ENCODE peak calls at places on chromosomes 1 and 21, in four cellular contexts. V, B, E and X are unnamed samples.

GRCh38 chr1:207499573-207499972 is 3.6 kb downstream of the CR1 start:
- DNase-seq in B (peak; percentile 64), V (peak; percentile 59), E (no peak), X (peak; percentile 77)

GRCh38 chr1:227789042-227789880 is 26.2 kb upstream of the PRSS38 start:
- DNase-seq in E (no peak), B (no peak), V (no peak), X (no peak)

GRCh38 chr1:73593379-73593778 is 604.6 kb downstream of the LRRIQ3 start:
- DNase-seq in B (no peak), E (peak; percentile 13), V (no peak), X (no peak)

GRCh38 chr1:24857528-24858133 is 72.4 kb downstream of the RUNX3 start:
- DNase-seq in B (no peak), E (no peak), V (no peak), X (no peak)

GRCh38 chr1:36965301-36966159 is 68.8 kb downstream of the GRIK3 start:
- DNase-seq in V (no peak), B (no peak), E (no peak), X (no peak)

GRCh38 chr1:219555802-219556201 is 57.1 kb downstream of the ZC3H11B start:
- DNase-seq in V (no peak), B (no peak), E (no peak), X (no peak)

GRCh38 chr1:33219886-33220661 is 36.2 kb upstream of the ZNF362 start:
- DNase-seq in V (peak; percentile 60), B (no peak), E (no peak), X (no peak)

GRCh38 chr1:35136780-35137179 is 56.2 kb downstream of the SFPQ start:
- DNase-seq in B (no peak), V (no peak), E (no peak), X (no peak)

GRCh38 chr1:171809834-171810233 is 28.4 kb downstream of the METTL13 start:
- DNase-seq in V (no peak), E (no peak), B (no peak), X (no peak)
- H3K4me2 ChIP-seq in V (no peak overlapping the region), E (no peak overlapping the region), B (no peak overlapping the region), X (no peak overlapping the region)

DNA sequence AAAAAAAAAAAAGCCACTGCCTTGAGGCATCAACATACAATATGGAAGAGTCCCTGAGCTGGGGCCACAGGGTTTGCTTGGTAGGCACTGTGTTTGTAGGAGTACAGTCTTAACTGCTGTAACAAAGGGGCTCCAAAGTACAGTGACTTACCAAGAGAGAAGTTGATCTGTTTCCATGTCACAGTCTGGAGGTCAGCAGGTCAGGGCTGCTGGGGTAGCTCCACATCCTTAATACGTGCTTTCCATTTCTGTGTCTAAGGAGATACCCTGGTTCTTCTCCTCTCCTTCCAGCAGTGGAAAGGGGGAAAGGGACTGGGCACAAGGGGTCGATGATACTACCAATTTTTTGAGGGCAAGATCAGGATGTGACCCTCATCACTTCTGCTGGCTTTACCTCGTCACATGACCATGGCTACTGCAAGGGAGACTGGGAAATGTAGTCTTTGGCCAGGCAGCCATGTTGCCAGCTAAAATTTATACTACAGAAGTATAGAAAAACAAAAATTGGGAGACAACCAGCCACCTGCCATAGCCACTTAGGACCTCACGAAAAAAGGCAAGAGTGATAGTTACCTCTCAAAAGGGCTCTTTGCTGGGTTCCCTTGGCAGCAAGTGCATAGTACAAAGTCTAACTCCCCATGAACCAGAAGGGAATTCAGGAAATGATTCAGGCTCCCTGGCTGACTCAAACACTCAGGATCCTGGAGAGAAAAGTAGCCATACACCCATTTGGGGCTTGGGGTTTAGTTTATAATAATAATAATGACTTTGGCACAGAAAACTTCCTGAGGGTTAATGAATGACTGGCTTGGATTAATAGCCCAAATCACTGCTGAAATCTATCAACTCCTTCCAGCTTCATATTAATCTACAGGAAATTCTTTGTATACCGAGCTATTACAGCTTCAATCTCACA is 52.7 kb upstream of the ATP5PO start:
- DNase-seq in B (no peak), V (no peak), E (no peak), X (no peak)
- H3K4me2 ChIP-seq in B (no peak overlapping the region), V (peak overlapping the region; percentile 40), E (peak overlapping the region; percentile 41), X (no peak overlapping the region)

DNA sequence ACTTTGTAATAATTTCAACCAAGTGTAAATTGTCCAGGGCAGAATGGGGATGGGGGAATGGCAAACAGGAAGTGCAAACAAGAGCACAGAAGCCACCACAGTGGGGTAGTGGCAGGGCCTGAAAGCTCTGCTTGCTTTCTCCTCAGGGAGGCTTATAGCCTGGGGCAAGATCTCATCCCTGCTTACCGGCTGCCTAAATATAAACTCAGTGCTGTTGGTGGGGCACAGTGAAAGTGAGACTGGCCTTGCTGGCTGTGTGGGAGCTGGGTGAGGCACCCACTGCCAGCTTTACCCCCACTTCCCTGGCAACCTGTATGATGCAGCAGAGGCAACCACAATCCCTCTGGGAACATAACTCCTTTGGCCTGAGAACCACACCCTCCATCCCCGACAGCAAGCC is 15.2 kb downstream of the STYXL2 start:
- DNase-seq in B (no peak), E (no peak), V (no peak), X (peak; percentile 65)
- H3K4me2 ChIP-seq in B (no peak overlapping the region), E (no peak overlapping the region), V (no peak overlapping the region), X (peak overlapping the region; percentile 47)

GRCh38 chr1:52592637-52593323 is 9.4 kb upstream of the GPX7 start:
- DNase-seq in E (no peak), B (no peak), V (no peak), X (no peak)
- H3K4me2 ChIP-seq in E (no peak overlapping the region), B (peak overlapping the region; percentile 7), V (no peak overlapping the region), X (no peak overlapping the region)

GRCh38 chr1:55833452-55834160 is 618.4 kb upstream of the USP24 start:
- DNase-seq in B (no peak), E (no peak), V (no peak), X (no peak)
- H3K4me2 ChIP-seq in B (no peak overlapping the region), E (no peak overlapping the region), V (no peak overlapping the region), X (no peak overlapping the region)

DNA sequence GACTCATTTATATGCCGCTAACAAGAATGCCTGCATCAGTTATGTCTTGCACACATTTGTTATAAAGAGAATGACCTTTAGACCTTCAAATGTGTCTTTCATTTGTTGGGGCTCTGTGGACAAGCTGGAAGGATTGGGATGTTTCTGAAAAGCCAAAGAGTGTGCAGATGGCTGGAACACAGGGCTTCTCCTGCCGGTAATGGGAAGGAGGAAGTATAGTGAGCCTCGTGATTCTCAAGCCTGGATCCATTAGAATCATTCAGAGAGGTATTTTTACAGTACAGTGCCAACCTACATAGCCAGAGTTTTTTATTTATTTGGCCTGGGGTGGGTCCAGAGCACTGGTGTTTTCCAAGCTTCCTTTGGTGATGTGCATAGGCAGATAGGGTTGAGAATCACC is 40.6 kb upstream of the ATP1A1 start:
- DNase-seq in E (no peak), B (no peak), V (no peak), X (no peak)
- H3K4me2 ChIP-seq in E (no peak overlapping the region), B (no peak overlapping the region), V (no peak overlapping the region), X (no peak overlapping the region)

DNA sequence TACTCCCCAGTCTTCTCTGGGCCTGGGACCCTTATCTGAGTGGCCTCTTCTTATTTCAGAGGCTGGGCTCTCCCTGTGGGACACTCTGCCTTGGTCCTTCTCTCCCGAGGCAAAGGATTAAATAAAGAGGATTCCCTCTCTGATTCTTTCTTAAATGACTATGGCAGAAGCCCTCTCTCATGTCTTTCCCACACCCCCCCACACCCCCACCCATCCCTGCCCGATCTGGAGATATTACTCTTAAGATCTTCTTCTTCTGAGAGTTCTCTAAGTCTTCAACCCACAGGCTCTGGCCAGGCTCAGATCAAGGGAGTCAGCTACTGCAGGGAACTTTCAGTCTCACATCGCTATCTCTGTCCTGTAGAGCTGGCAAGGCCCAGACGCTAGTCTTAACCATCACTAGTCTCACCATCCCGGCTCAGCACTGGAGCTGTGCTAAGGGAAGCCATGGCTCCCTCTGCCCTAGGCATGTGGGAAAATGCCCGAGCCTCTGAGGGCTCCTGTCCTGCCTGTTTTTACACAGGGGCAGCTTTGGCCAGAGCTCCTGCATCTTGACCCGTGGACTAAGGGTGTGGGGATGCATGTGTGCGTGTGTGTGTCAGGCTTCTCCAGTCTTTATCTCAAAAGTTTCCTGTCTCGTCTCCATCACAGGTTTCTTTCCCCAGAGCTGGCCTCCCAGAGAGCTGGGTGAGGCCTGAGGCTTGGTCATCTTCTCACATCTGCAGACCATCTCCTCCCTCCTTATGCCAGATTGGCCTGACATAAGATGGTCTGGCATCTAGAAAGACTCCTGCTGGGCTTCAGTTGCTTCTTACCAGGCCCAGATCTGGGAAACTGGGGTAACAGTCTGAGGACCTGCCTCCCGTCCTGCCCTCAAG is 36.7 kb downstream of the LGR6 start:
- DNase-seq in V (no peak), B (no peak), E (no peak), X (no peak)
- H3K4me2 ChIP-seq in V (no peak overlapping the region), B (no peak overlapping the region), E (no peak overlapping the region), X (no peak overlapping the region)